ENCODE peak calls at places on chromosomes 3 and 15, in nine cellular contexts. One of them, this sample, is unnamed.

GRCh38 chr3:4350789-4351163 is 47.6 kb downstream of the SETMAR start:
- DNase-seq in transverse colon: peak; percentile 16
- DNase-seq in kidney: no peak
- DNase-seq in astrocyte: peak; percentile 55
- DNase-seq in adipocyte: peak; percentile 88
- DNase-seq in psoas muscle: no peak
- DNase-seq in sigmoid colon: no peak
- DNase-seq in CD8-positive, alpha-beta memory T cell: peak; percentile 65
- DNase-seq in MM.1S: peak; percentile 53
- DNase-seq in this sample: no peak

GRCh38 chr3:138351916-138352555 is 3.7 kb downstream of the MRAS start:
- DNase-seq in transverse colon: no peak
- DNase-seq in kidney: no peak
- DNase-seq in astrocyte: no peak
- DNase-seq in adipocyte: peak; percentile 47
- DNase-seq in psoas muscle: peak; percentile 71
- DNase-seq in sigmoid colon: peak; percentile 22
- DNase-seq in CD8-positive, alpha-beta memory T cell: no peak
- DNase-seq in MM.1S: no peak
- DNase-seq in this sample: no peak

GRCh38 chr15:51533672-51534398 is 88.7 kb downstream of the DMXL2 start:
- DNase-seq in transverse colon: no peak
- DNase-seq in kidney: no peak
- DNase-seq in astrocyte: no peak
- DNase-seq in adipocyte: no peak
- DNase-seq in psoas muscle: no peak
- DNase-seq in sigmoid colon: no peak
- DNase-seq in CD8-positive, alpha-beta memory T cell: no peak
- DNase-seq in MM.1S: no peak
- DNase-seq in this sample: no peak

GRCh38 chr3:171001250-171001893 is 25.1 kb downstream of the SLC2A2 start:
- DNase-seq in transverse colon: no peak
- DNase-seq in kidney: no peak
- DNase-seq in astrocyte: no peak
- DNase-seq in adipocyte: no peak
- DNase-seq in psoas muscle: no peak
- DNase-seq in sigmoid colon: no peak
- DNase-seq in CD8-positive, alpha-beta memory T cell: no peak
- DNase-seq in MM.1S: no peak
- DNase-seq in this sample: no peak

GRCh38 chr3:38565339-38566214 is 69.4 kb downstream of the EXOG start:
- DNase-seq in transverse colon: no peak
- DNase-seq in kidney: peak; percentile 39
- DNase-seq in astrocyte: no peak
- DNase-seq in adipocyte: no peak
- DNase-seq in psoas muscle: peak; percentile 28
- DNase-seq in sigmoid colon: peak; percentile 46
- DNase-seq in CD8-positive, alpha-beta memory T cell: no peak
- DNase-seq in MM.1S: no peak
- DNase-seq in this sample: peak; percentile 37

GRCh38 chr15:55998478-55998877 is 5.1 kb upstream of the NEDD4 start:
- DNase-seq in transverse colon: no peak
- DNase-seq in kidney: no peak
- DNase-seq in astrocyte: no peak
- DNase-seq in adipocyte: peak; percentile 35
- DNase-seq in psoas muscle: no peak
- DNase-seq in sigmoid colon: no peak
- DNase-seq in CD8-positive, alpha-beta memory T cell: no peak
- DNase-seq in MM.1S: no peak
- DNase-seq in this sample: no peak

GRCh38 chr15:77897896-77898406 is 179.6 kb downstream of the TBC1D2B start:
- DNase-seq in transverse colon: no peak
- DNase-seq in kidney: peak; percentile 41
- DNase-seq in astrocyte: no peak
- DNase-seq in adipocyte: no peak
- DNase-seq in psoas muscle: peak; percentile 12
- DNase-seq in sigmoid colon: peak; percentile 48
- DNase-seq in CD8-positive, alpha-beta memory T cell: no peak
- DNase-seq in MM.1S: no peak
- DNase-seq in this sample: no peak

GRCh38 chr3:140794507-140794906 is 116.6 kb downstream of the TRIM42 start:
- DNase-seq in transverse colon: no peak
- DNase-seq in kidney: no peak
- DNase-seq in astrocyte: no peak
- DNase-seq in adipocyte: no peak
- DNase-seq in psoas muscle: no peak
- DNase-seq in sigmoid colon: no peak
- DNase-seq in CD8-positive, alpha-beta memory T cell: no peak
- DNase-seq in MM.1S: no peak
- DNase-seq in this sample: no peak

GRCh38 chr3:88114878-88115549 is 34.7 kb upstream of the C3orf38 start:
- DNase-seq in transverse colon: no peak
- DNase-seq in kidney: no peak
- DNase-seq in astrocyte: no peak
- DNase-seq in adipocyte: no peak
- DNase-seq in psoas muscle: no peak
- DNase-seq in sigmoid colon: no peak
- DNase-seq in CD8-positive, alpha-beta memory T cell: no peak
- DNase-seq in MM.1S: no peak
- DNase-seq in this sample: no peak

GRCh38 chr3:140748903-140749302 is 71.0 kb downstream of the TRIM42 start:
- DNase-seq in transverse colon: no peak
- DNase-seq in kidney: no peak
- DNase-seq in astrocyte: no peak
- DNase-seq in adipocyte: no peak
- DNase-seq in psoas muscle: no peak
- DNase-seq in sigmoid colon: no peak
- DNase-seq in CD8-positive, alpha-beta memory T cell: no peak
- DNase-seq in MM.1S: no peak
- DNase-seq in this sample: no peak

GRCh38 chr3:129313415-129313982 is 34.8 kb downstream of the HMCES start:
- DNase-seq in transverse colon: peak; percentile 31
- DNase-seq in kidney: peak; percentile 71
- DNase-seq in astrocyte: no peak
- DNase-seq in adipocyte: no peak
- DNase-seq in psoas muscle: peak; percentile 59
- DNase-seq in sigmoid colon: no peak
- DNase-seq in CD8-positive, alpha-beta memory T cell: no peak
- DNase-seq in MM.1S: peak; percentile 53
- DNase-seq in this sample: no peak

GRCh38 chr3:58646503-58646902 is 20.1 kb downstream of the FAM3D start:
- DNase-seq in transverse colon: no peak
- DNase-seq in kidney: no peak
- DNase-seq in astrocyte: no peak
- DNase-seq in adipocyte: no peak
- DNase-seq in psoas muscle: no peak
- DNase-seq in sigmoid colon: no peak
- DNase-seq in CD8-positive, alpha-beta memory T cell: no peak
- DNase-seq in MM.1S: no peak
- DNase-seq in this sample: no peak

GRCh38 chr15:72086010-72086697 is 31.8 kb downstream of the MYO9A start:
- DNase-seq in transverse colon: peak; percentile 61
- DNase-seq in kidney: no peak
- DNase-seq in astrocyte: no peak
- DNase-seq in adipocyte: no peak
- DNase-seq in psoas muscle: no peak
- DNase-seq in sigmoid colon: no peak
- DNase-seq in CD8-positive, alpha-beta memory T cell: no peak
- DNase-seq in MM.1S: no peak
- DNase-seq in this sample: no peak

GRCh38 chr3:184874709-184875644 is 63.0 kb downstream of the VPS8 start:
- DNase-seq in transverse colon: peak; percentile 11
- DNase-seq in kidney: no peak
- DNase-seq in astrocyte: peak; percentile 7
- DNase-seq in adipocyte: peak; percentile 59
- DNase-seq in psoas muscle: no peak
- DNase-seq in sigmoid colon: no peak
- DNase-seq in CD8-positive, alpha-beta memory T cell: no peak
- DNase-seq in MM.1S: peak; percentile 74
- DNase-seq in this sample: no peak

GRCh38 chr3:14700891-14701290 is 25.9 kb downstream of the C3orf20 start:
- DNase-seq in transverse colon: no peak
- DNase-seq in kidney: no peak
- DNase-seq in astrocyte: no peak
- DNase-seq in adipocyte: no peak
- DNase-seq in psoas muscle: no peak
- DNase-seq in sigmoid colon: no peak
- DNase-seq in CD8-positive, alpha-beta memory T cell: no peak
- DNase-seq in MM.1S: no peak
- DNase-seq in this sample: no peak
- H3K9me3 ChIP-seq in transverse colon: no peaks in the 10 kb centered on the region
- H3K9me3 ChIP-seq in kidney: no peaks in the 10 kb centered on the region
- H3K9me3 ChIP-seq in astrocyte: no peaks in the 10 kb centered on the region
- H3K9me3 ChIP-seq in adipocyte: no peaks in the 10 kb centered on the region
- H3K9me3 ChIP-seq in psoas muscle: no peaks in the 10 kb centered on the region
- H3K9me3 ChIP-seq in sigmoid colon: no peaks in the 10 kb centered on the region
- H3K9me3 ChIP-seq in CD8-positive, alpha-beta memory T cell: no peaks in the 10 kb centered on the region
- H3K9me3 ChIP-seq in MM.1S: no peaks in the 10 kb centered on the region
- H3K9me3 ChIP-seq in this sample: no peaks in the 10 kb centered on the region

GRCh38 chr3:188151438-188151837 is 2.5 kb upstream of the LPP start:
- DNase-seq in transverse colon: no peak
- DNase-seq in kidney: no peak
- DNase-seq in astrocyte: peak; percentile 68
- DNase-seq in adipocyte: peak; percentile 50
- DNase-seq in psoas muscle: no peak
- DNase-seq in sigmoid colon: no peak
- DNase-seq in CD8-positive, alpha-beta memory T cell: no peak
- DNase-seq in MM.1S: no peak
- DNase-seq in this sample: no peak

GRCh38 chr3:188154758-188155574 is 1.0 kb downstream of the LPP start:
- DNase-seq in transverse colon: peak; percentile 49
- DNase-seq in kidney: no peak
- DNase-seq in astrocyte: no peak
- DNase-seq in adipocyte: peak; percentile 43
- DNase-seq in psoas muscle: no peak
- DNase-seq in sigmoid colon: no peak
- DNase-seq in CD8-positive, alpha-beta memory T cell: no peak
- DNase-seq in MM.1S: no peak
- DNase-seq in this sample: peak; percentile 26

GRCh38 chr3:188152660-188153497 is 1.1 kb upstream of the LPP start:
- DNase-seq in transverse colon: peak; percentile 59
- DNase-seq in kidney: peak; percentile 82
- DNase-seq in astrocyte: peak; percentile 66
- DNase-seq in adipocyte: peak; percentile 69
- DNase-seq in psoas muscle: peak; percentile 80
- DNase-seq in sigmoid colon: peak; percentile 81
- DNase-seq in CD8-positive, alpha-beta memory T cell: no peak
- DNase-seq in MM.1S: no peak
- DNase-seq in this sample: peak; percentile 86

GRCh38 chr3:188153949-188154757 is at the start of gene LPP:
- DNase-seq in transverse colon: peak; percentile 85
- DNase-seq in kidney: peak; percentile 94
- DNase-seq in astrocyte: peak; percentile 53
- DNase-seq in adipocyte: no peak
- DNase-seq in psoas muscle: peak; percentile 90
- DNase-seq in sigmoid colon: peak; percentile 92
- DNase-seq in CD8-positive, alpha-beta memory T cell: peak; percentile 81
- DNase-seq in MM.1S: peak; percentile 51
- DNase-seq in this sample: peak; percentile 89

GRCh38 chr3:188153498-188153948 is 434 bp upstream of the LPP start:
- DNase-seq in transverse colon: peak; percentile 83
- DNase-seq in kidney: peak; percentile 94
- DNase-seq in astrocyte: peak; percentile 94
- DNase-seq in adipocyte: peak; percentile 96
- DNase-seq in psoas muscle: peak; percentile 88
- DNase-seq in sigmoid colon: peak; percentile 97
- DNase-seq in CD8-positive, alpha-beta memory T cell: peak; percentile 48
- DNase-seq in MM.1S: no peak
- DNase-seq in this sample: peak; percentile 95
- H3K4me1 ChIP-seq in transverse colon: peaks cover 37% of the 10 kb centered on the region
- H3K4me1 ChIP-seq in kidney: peaks cover 19% of the 10 kb centered on the region
- H3K4me1 ChIP-seq in astrocyte: peaks cover 33% of the 10 kb centered on the region
- H3K4me1 ChIP-seq in adipocyte: peaks cover 18% of the 10 kb centered on the region
- H3K4me1 ChIP-seq in psoas muscle: peaks cover 23% of the 10 kb centered on the region
- H3K4me1 ChIP-seq in sigmoid colon: peaks cover 46% of the 10 kb centered on the region
- H3K4me1 ChIP-seq in CD8-positive, alpha-beta memory T cell: peaks cover 25% of the 10 kb centered on the region
- H3K4me1 ChIP-seq in MM.1S: no peaks in the 10 kb centered on the region
- H3K4me1 ChIP-seq in this sample: peaks cover 36% of the 10 kb centered on the region

GRCh38 chr15:74851960-74852359 is 9.0 kb upstream of the ULK3 start:
- DNase-seq in transverse colon: no peak
- DNase-seq in kidney: no peak
- DNase-seq in astrocyte: no peak
- DNase-seq in adipocyte: no peak
- DNase-seq in psoas muscle: no peak
- DNase-seq in sigmoid colon: no peak
- DNase-seq in CD8-positive, alpha-beta memory T cell: no peak
- DNase-seq in MM.1S: no peak
- DNase-seq in this sample: no peak
- H3K36me3 ChIP-seq in transverse colon: no peaks in the 10 kb centered on the region
- H3K36me3 ChIP-seq in kidney: peaks cover 45% of the 10 kb centered on the region
- H3K36me3 ChIP-seq in astrocyte: peaks cover 15% of the 10 kb centered on the region
- H3K36me3 ChIP-seq in adipocyte: peaks cover 67% of the 10 kb centered on the region
- H3K36me3 ChIP-seq in psoas muscle: no peaks in the 10 kb centered on the region
- H3K36me3 ChIP-seq in sigmoid colon: peaks cover 62% of the 10 kb centered on the region
- H3K36me3 ChIP-seq in CD8-positive, alpha-beta memory T cell: peaks cover 59% of the 10 kb centered on the region
- H3K36me3 ChIP-seq in MM.1S: no peaks in the 10 kb centered on the region
- H3K36me3 ChIP-seq in this sample: peaks cover 68% of the 10 kb centered on the region

GRCh38 chr3:175433026-175433668 is 574.0 kb downstream of the NAALADL2 start:
- DNase-seq in transverse colon: no peak
- DNase-seq in kidney: no peak
- DNase-seq in astrocyte: peak; percentile 96
- DNase-seq in adipocyte: peak; percentile 67
- DNase-seq in psoas muscle: no peak
- DNase-seq in sigmoid colon: no peak
- DNase-seq in CD8-positive, alpha-beta memory T cell: no peak
- DNase-seq in MM.1S: no peak
- DNase-seq in this sample: no peak

GRCh38 chr3:175434591-175434990 is 575.5 kb downstream of the NAALADL2 start:
- DNase-seq in transverse colon: no peak
- DNase-seq in kidney: no peak
- DNase-seq in astrocyte: no peak
- DNase-seq in adipocyte: peak; percentile 61
- DNase-seq in psoas muscle: no peak
- DNase-seq in sigmoid colon: no peak
- DNase-seq in CD8-positive, alpha-beta memory T cell: no peak
- DNase-seq in MM.1S: no peak
- DNase-seq in this sample: no peak

GRCh38 chr3:175430975-175431374 is 571.8 kb downstream of the NAALADL2 start:
- DNase-seq in transverse colon: no peak
- DNase-seq in kidney: no peak
- DNase-seq in astrocyte: peak; percentile 28
- DNase-seq in adipocyte: no peak
- DNase-seq in psoas muscle: no peak
- DNase-seq in sigmoid colon: no peak
- DNase-seq in CD8-positive, alpha-beta memory T cell: no peak
- DNase-seq in MM.1S: peak; percentile 63
- DNase-seq in this sample: no peak

GRCh38 chr3:175432338-175433025 is 573.3 kb downstream of the NAALADL2 start:
- DNase-seq in transverse colon: no peak
- DNase-seq in kidney: no peak
- DNase-seq in astrocyte: peak; percentile 75
- DNase-seq in adipocyte: peak; percentile 65
- DNase-seq in psoas muscle: no peak
- DNase-seq in sigmoid colon: no peak
- DNase-seq in CD8-positive, alpha-beta memory T cell: no peak
- DNase-seq in MM.1S: no peak
- DNase-seq in this sample: no peak

DNA sequence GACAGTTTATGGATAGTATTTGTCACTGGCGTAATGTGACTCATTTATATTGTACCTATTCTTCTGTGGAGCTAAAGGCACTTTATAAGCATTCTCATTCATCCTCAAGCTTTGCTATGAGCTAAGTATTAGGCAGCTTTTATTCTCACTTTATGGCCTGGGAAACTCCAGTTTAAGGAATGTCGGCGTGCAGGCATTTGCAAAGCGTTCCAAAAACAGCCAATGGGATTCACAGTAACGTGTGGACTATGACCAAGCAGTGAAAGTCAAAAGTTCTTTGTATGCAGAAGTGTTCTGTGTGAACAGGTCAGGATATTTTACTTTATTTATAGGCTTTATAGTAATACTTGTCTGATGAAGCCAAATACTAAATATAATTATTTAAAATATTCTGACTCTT is 572.3 kb downstream of the NAALADL2 start:
- DNase-seq in transverse colon: peak; percentile 9
- DNase-seq in kidney: no peak
- DNase-seq in astrocyte: peak; percentile 90
- DNase-seq in adipocyte: no peak
- DNase-seq in psoas muscle: no peak
- DNase-seq in sigmoid colon: no peak
- DNase-seq in CD8-positive, alpha-beta memory T cell: no peak
- DNase-seq in MM.1S: no peak
- DNase-seq in this sample: no peak
- H3K9me3 ChIP-seq in transverse colon: no peaks in the 10 kb centered on the region
- H3K9me3 ChIP-seq in kidney: no peaks in the 10 kb centered on the region
- H3K9me3 ChIP-seq in astrocyte: no peaks in the 10 kb centered on the region
- H3K9me3 ChIP-seq in adipocyte: no peaks in the 10 kb centered on the region
- H3K9me3 ChIP-seq in psoas muscle: no peaks in the 10 kb centered on the region
- H3K9me3 ChIP-seq in sigmoid colon: no peaks in the 10 kb centered on the region
- H3K9me3 ChIP-seq in CD8-positive, alpha-beta memory T cell: no peaks in the 10 kb centered on the region
- H3K9me3 ChIP-seq in MM.1S: no peaks in the 10 kb centered on the region
- H3K9me3 ChIP-seq in this sample: no peaks in the 10 kb centered on the region

This sample was measured in SJSA1.